ENCODE peak calls at places on chromosomes 16 and 17, in four cellular contexts. One of them, this sample, is unnamed.

GRCh38 chr17:9386401-9386800 is 189.2 kb downstream of the STX8 start:
- DNase-seq in CD8-positive, alpha-beta T cell: no peak
- DNase-seq in fibroblast of mammary gland: no peak
- DNase-seq in endothelial cell: peak
- DNase-seq in this sample: no peak

GRCh38 chr17:44308320-44308818 is at the start of gene RUNDC3A:
- DNase-seq in fibroblast of mammary gland: peak
- DNase-seq in endothelial cell: peak
- DNase-seq in CD8-positive, alpha-beta T cell: peak
- DNase-seq in this sample: peak

GRCh38 chr17:76235883-76236282 is 4.4 kb downstream of the RNF157 start:
- DNase-seq in fibroblast of mammary gland: no peak
- DNase-seq in CD8-positive, alpha-beta T cell: no peak
- DNase-seq in endothelial cell: no peak
- DNase-seq in this sample: no peak

GRCh38 chr17:64777413-64778101 is 115.5 kb upstream of the SMURF2 start:
- DNase-seq in fibroblast of mammary gland: no peak
- DNase-seq in CD8-positive, alpha-beta T cell: no peak
- DNase-seq in endothelial cell: no peak
- DNase-seq in this sample: no peak

GRCh38 chr17:74032222-74032621 is 171.3 kb upstream of the RPL38 start:
- DNase-seq in fibroblast of mammary gland: no peak
- DNase-seq in endothelial cell: no peak
- DNase-seq in CD8-positive, alpha-beta T cell: no peak
- DNase-seq in this sample: no peak

GRCh38 chr17:76736349-76737081 is 616 bp downstream of the SRSF2 start:
- DNase-seq in endothelial cell: peak
- DNase-seq in fibroblast of mammary gland: peak
- DNase-seq in CD8-positive, alpha-beta T cell: peak
- DNase-seq in this sample: peak

GRCh38 chr17:50630524-50631194 is 4.0 kb upstream of the ABCC3 start:
- DNase-seq in CD8-positive, alpha-beta T cell: peak
- DNase-seq in fibroblast of mammary gland: no peak
- DNase-seq in endothelial cell: peak
- DNase-seq in this sample: peak

GRCh38 chr17:42414782-42415409 is 8.2 kb downstream of the CAVIN1 start:
- DNase-seq in endothelial cell: no peak
- DNase-seq in CD8-positive, alpha-beta T cell: no peak
- DNase-seq in fibroblast of mammary gland: no peak
- DNase-seq in this sample: peak

GRCh38 chr16:21656795-21657768 is 4.7 kb upstream of the IGSF6 start:
- DNase-seq in CD8-positive, alpha-beta T cell: no peak
- DNase-seq in fibroblast of mammary gland: peak
- DNase-seq in endothelial cell: peak
- DNase-seq in this sample: peak

GRCh38 chr17:71115669-71115972 is 946.3 kb downstream of the KCNJ2 start:
- DNase-seq in CD8-positive, alpha-beta T cell: no peak
- DNase-seq in fibroblast of mammary gland: peak
- DNase-seq in endothelial cell: no peak
- DNase-seq in this sample: no peak

GRCh38 chr17:78381601-78382168 is 3.2 kb downstream of the PGS1 start:
- DNase-seq in endothelial cell: no peak
- DNase-seq in CD8-positive, alpha-beta T cell: no peak
- DNase-seq in fibroblast of mammary gland: peak
- DNase-seq in this sample: no peak

GRCh38 chr16:84836234-84836647 is 16.5 kb downstream of the CRISPLD2 start:
- DNase-seq in endothelial cell: peak
- DNase-seq in CD8-positive, alpha-beta T cell: no peak
- DNase-seq in fibroblast of mammary gland: peak
- DNase-seq in this sample: no peak

GRCh38 chr17:44492706-44493272 is 10.4 kb downstream of the GPATCH8 start:
- DNase-seq in CD8-positive, alpha-beta T cell: no peak
- DNase-seq in fibroblast of mammary gland: no peak
- DNase-seq in endothelial cell: no peak
- DNase-seq in this sample: no peak

GRCh38 chr17:49015179-49015923 is 18.2 kb downstream of the IGF2BP1 start:
- DNase-seq in endothelial cell: no peak
- DNase-seq in CD8-positive, alpha-beta T cell: no peak
- DNase-seq in fibroblast of mammary gland: no peak
- DNase-seq in this sample: no peak

GRCh38 chr16:67101301-67101675 is 8.5 kb upstream of the PHAF1 start:
- DNase-seq in CD8-positive, alpha-beta T cell: no peak
- DNase-seq in endothelial cell: no peak
- DNase-seq in fibroblast of mammary gland: no peak
- DNase-seq in this sample: no peak

GRCh38 chr17:58082341-58082869 is 814 bp upstream of the DYNLL2 start:
- DNase-seq in fibroblast of mammary gland: no peak
- DNase-seq in endothelial cell: no peak
- DNase-seq in CD8-positive, alpha-beta T cell: no peak
- DNase-seq in this sample: no peak

GRCh38 chr17:78990349-78991016 is 10.8 kb upstream of the LGALS3BP start:
- DNase-seq in fibroblast of mammary gland: no peak
- DNase-seq in CD8-positive, alpha-beta T cell: no peak
- DNase-seq in endothelial cell: no peak
- DNase-seq in this sample: no peak

GRCh38 chr16:82236415-82236814 is 66.4 kb upstream of the MPHOSPH6 start:
- DNase-seq in endothelial cell: no peak
- DNase-seq in fibroblast of mammary gland: no peak
- DNase-seq in CD8-positive, alpha-beta T cell: no peak
- DNase-seq in this sample: no peak

GRCh38 chr16:82236875-82237274 is 66.9 kb upstream of the MPHOSPH6 start:
- DNase-seq in fibroblast of mammary gland: no peak
- DNase-seq in CD8-positive, alpha-beta T cell: no peak
- DNase-seq in endothelial cell: no peak
- DNase-seq in this sample: no peak

GRCh38 chr16:82240111-82240510 is 70.1 kb upstream of the MPHOSPH6 start:
- DNase-seq in CD8-positive, alpha-beta T cell: no peak
- DNase-seq in endothelial cell: no peak
- DNase-seq in fibroblast of mammary gland: no peak
- DNase-seq in this sample: no peak

DNA sequence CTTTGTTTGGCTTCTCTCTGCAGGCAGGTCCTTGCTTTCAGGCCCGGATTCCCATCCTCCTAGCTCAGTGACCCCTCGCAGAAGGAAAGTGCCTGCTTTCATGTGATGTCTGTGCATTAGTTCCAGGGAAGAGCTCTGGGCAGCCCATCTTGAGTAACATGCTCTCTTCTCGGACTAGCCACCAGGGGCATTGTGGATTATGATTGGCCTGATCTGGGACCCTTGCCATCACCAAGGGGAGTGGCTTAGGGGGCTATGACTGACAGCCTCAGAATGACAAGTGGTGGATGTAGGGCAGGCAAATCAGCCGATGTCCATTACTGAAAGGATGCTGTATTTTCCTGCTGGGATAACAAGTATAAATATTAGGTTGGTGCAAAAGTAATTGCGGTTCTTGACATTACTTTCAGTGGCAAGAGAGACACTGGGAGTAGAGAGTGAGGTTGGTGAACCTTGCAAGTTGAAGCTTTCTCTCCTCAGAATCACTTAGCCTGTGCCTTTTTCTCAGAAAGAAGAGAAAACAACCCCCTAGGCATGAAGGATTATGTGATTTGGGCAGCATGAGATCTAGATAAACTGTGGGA is 71.5 kb upstream of the MPHOSPH6 start:
- DNase-seq in CD8-positive, alpha-beta T cell: no peak
- DNase-seq in fibroblast of mammary gland: no peak
- DNase-seq in endothelial cell: no peak
- DNase-seq in this sample: no peak
- TF ChIP-seq CTCF in CD8-positive, alpha-beta T cell: no peak
- TF ChIP-seq CTCF in fibroblast of mammary gland: no peak
- TF ChIP-seq CTCF in endothelial cell: no peak
- TF ChIP-seq CTCF in this sample: no peak

GRCh38 chr16:10040136-10041080 is 141.8 kb downstream of the GRIN2A start:
- DNase-seq in endothelial cell: no peak
- DNase-seq in CD8-positive, alpha-beta T cell: no peak
- DNase-seq in fibroblast of mammary gland: no peak
- DNase-seq in this sample: no peak

GRCh38 chr16:10036951-10037350 is 145.3 kb downstream of the GRIN2A start:
- DNase-seq in endothelial cell: no peak
- DNase-seq in fibroblast of mammary gland: no peak
- DNase-seq in CD8-positive, alpha-beta T cell: no peak
- DNase-seq in this sample: no peak

GRCh38 chr16:10045291-10045775 is 136.9 kb downstream of the GRIN2A start:
- DNase-seq in endothelial cell: no peak
- DNase-seq in CD8-positive, alpha-beta T cell: no peak
- DNase-seq in fibroblast of mammary gland: no peak
- DNase-seq in this sample: no peak

GRCh38 chr16:10037771-10038170 is 144.5 kb downstream of the GRIN2A start:
- DNase-seq in fibroblast of mammary gland: peak
- DNase-seq in CD8-positive, alpha-beta T cell: no peak
- DNase-seq in endothelial cell: no peak
- DNase-seq in this sample: no peak

DNA sequence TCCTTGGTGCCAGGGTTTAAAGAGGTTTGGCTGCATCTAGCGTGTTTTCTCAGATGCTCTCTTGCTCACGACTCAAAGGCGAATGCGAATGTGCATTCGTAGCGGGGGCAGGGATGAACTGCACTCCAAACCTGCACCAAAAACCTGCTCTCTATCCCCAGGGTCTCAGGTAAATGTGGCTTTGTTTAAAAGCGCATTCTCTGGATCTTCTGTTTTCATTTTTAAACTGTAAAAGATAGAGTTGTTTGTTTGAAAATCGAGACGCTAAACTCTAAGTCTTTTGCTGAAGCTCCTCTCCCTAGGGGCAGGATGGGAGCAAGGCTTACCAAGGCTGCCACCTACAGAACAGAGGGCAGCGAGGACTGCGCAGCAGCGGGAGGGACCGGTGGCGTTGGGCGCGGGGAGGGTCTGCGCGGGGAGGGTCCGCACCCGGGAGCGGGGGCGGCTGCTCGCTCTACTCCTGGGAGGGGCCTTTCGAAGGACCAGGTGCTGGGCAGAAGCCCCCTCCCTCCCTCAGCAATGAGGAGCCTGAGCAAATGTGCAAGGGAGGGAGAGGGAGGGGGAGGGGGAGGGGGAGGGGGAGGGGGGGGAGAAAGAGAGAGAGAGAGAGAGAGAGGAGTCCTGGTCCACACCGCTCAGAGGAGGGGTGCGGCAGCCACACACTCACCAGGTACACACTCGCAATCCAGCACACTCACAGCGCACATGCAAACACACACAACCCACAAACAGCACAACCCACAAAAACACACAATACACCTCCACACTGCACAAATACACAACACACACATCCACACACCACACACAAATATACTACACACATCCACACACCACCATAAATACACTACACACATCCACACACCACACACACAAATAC is 142.8 kb downstream of the GRIN2A start:
- DNase-seq in fibroblast of mammary gland: peak
- DNase-seq in CD8-positive, alpha-beta T cell: no peak
- DNase-seq in endothelial cell: peak
- DNase-seq in this sample: peak
- TF ChIP-seq CTCF in fibroblast of mammary gland: no peak
- TF ChIP-seq CTCF in CD8-positive, alpha-beta T cell: no peak
- TF ChIP-seq CTCF in endothelial cell: peak
- TF ChIP-seq CTCF in this sample: no peak

GRCh38 chr17:979211-979538 is 401 bp downstream of the NXN start:
- DNase-seq in endothelial cell: no peak
- DNase-seq in fibroblast of mammary gland: no peak
- DNase-seq in CD8-positive, alpha-beta T cell: no peak
- DNase-seq in this sample: no peak

GRCh38 chr17:978110-979093 is 1.2 kb downstream of the NXN start:
- DNase-seq in CD8-positive, alpha-beta T cell: no peak
- DNase-seq in fibroblast of mammary gland: peak
- DNase-seq in endothelial cell: peak
- DNase-seq in this sample: no peak

GRCh38 chr17:981292-981658 is 1.7 kb upstream of the NXN start:
- DNase-seq in endothelial cell: no peak
- DNase-seq in fibroblast of mammary gland: no peak
- DNase-seq in CD8-positive, alpha-beta T cell: no peak
- DNase-seq in this sample: no peak

GRCh38 chr17:980406-981291 is 1.1 kb upstream of the NXN start:
- DNase-seq in endothelial cell: peak
- DNase-seq in fibroblast of mammary gland: peak
- DNase-seq in CD8-positive, alpha-beta T cell: peak
- DNase-seq in this sample: peak

DNA sequence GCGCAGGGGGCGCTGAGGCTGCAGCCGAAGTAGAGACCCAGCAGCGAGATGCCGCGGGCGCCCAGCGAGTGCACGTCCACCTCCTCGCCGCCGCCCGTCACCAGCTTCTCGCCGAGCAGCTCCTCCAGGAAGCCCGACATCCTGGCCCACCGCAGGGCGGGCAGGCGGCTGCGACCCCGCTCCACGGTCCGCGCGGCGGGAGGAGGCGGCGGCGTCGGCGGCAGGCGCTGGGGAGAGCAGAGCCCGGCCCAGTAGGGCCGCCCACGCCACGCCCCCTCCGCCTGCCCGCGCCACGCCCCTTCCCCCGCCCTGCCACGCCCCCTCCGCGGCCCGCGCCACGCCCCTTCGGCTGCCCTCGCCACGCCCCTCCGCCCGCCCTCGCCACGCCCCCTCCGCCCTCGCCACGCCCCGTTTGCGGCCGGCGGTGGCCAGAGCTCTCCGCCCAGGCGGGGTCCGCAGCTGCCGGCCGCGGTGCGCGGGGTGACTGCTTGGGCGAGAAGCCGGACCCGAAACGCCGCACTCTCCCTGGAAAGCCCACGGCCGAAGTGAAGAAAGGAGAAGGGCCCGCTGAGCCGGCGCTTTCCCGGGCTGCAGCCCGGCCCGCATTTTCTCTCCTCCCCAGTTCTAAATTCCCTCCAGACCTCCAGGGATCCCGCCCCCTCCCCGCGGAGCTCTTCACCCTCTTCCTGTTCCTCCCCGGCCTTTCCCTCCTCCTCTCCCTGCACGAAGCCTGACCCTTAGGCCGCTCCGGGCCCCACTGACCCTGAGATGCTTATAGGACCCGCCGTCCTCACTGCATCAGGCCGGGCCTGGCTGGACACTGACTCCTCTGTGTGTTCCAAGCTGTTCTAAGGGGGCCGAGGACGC is at the start of gene NXN:
- DNase-seq in CD8-positive, alpha-beta T cell: peak
- DNase-seq in endothelial cell: peak
- DNase-seq in fibroblast of mammary gland: peak
- DNase-seq in this sample: peak
- TF ChIP-seq CTCF in CD8-positive, alpha-beta T cell: no peak
- TF ChIP-seq CTCF in endothelial cell: no peak
- TF ChIP-seq CTCF in fibroblast of mammary gland: no peak
- TF ChIP-seq CTCF in this sample: no peak

DNA sequence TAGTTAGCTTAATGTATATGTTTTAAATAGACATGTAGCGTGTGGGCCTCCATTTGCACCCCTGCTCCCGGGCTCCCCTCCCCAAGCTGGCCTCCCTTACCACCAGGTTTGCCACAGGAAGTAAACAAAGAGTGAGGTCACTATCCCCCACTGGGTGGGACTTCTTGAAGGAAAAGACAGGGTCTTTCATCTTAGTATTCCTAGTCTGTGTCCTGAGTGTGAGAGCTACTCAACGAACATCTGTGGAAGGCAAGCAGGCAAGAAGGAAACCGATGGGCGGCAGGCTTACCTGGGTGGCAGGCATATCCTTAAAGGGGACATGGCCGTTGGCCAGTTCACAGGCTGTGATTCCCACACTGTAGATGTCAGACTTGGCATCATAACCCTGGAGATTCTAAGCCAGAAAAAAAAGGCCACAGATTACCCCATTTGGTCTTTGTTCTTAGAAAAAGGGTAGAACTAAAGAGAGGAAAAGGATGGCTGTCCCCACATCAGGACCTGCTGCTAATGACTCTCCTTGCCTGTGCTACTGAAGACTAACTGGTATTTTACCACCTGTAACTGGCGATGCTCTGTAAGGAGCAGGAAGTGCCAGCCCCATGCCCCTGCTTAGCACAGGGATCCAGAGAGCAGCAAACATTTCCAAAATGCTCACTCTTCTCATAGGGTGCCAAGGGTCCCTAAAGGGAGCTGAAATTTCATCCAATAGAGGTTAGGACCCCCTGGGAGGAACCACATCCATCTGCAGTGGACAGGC is 6.6 kb upstream of the LIMD2 start:
- DNase-seq in endothelial cell: no peak
- DNase-seq in fibroblast of mammary gland: no peak
- DNase-seq in CD8-positive, alpha-beta T cell: no peak
- DNase-seq in this sample: no peak
- TF ChIP-seq CTCF in endothelial cell: no peak
- TF ChIP-seq CTCF in fibroblast of mammary gland: no peak
- TF ChIP-seq CTCF in CD8-positive, alpha-beta T cell: no peak
- TF ChIP-seq CTCF in this sample: no peak

This sample was measured in GM10248.